ENCODE peak calls at places on chromosomes 2 and 18, in four cellular contexts. F, S, J and C are unnamed samples.

GRCh38 chr2:181461056-181461630 is 4.0 kb downstream of the ITGA4 start:
- DNase-seq in S (no peak), F (peak; percentile 15), J (no peak), C (no peak)

GRCh38 chr2:19059076-19059475 is 299.3 kb downstream of the OSR1 start:
- DNase-seq in J (no peak), F (no peak), S (no peak), C (no peak)

GRCh38 chr2:202278036-202278760 is 12.6 kb downstream of the NOP58 start:
- DNase-seq in F (no peak), S (no peak), J (no peak), C (no peak)

GRCh38 chr2:128781166-128781887 is 462.7 kb upstream of the HS6ST1 start:
- DNase-seq in S (no peak), F (no peak), J (no peak), C (no peak)

GRCh38 chr2:37342636-37343211 is 1.7 kb upstream of the QPCT start:
- DNase-seq in S (no peak), F (no peak), J (no peak), C (peak; percentile 40)

GRCh38 chr2:73897240-73897583 is 4.4 kb downstream of the ACTG2 start:
- DNase-seq in J (no peak), F (no peak), S (no peak), C (no peak)

GRCh38 chr2:158405341-158405740 is 51.2 kb downstream of the CCDC148 start:
- DNase-seq in S (no peak), J (no peak), F (no peak), C (no peak)

GRCh38 chr2:222572264-222572721 is 83.6 kb downstream of the FARSB start:
- DNase-seq in S (no peak), F (no peak), J (no peak), C (no peak)

GRCh38 chr2:169095631-169096105 is 26.3 kb downstream of the DHRS9 start:
- DNase-seq in F (no peak), S (no peak), J (no peak), C (no peak)

GRCh38 chr2:5908030-5908429 is 215.8 kb downstream of the SOX11 start:
- DNase-seq in J (no peak), F (no peak), S (no peak), C (no peak)

GRCh38 chr2:105806994-105807393 is 62.3 kb downstream of the NCK2 start:
- DNase-seq in F (no peak), S (no peak), J (no peak), C (no peak)

GRCh38 chr2:178413472-178414265 is 37.3 kb downstream of the PRKRA start:
- DNase-seq in F (peak; percentile 81), S (peak; percentile 78), J (peak; percentile 75), C (peak; percentile 71)

GRCh38 chr2:109351164-109351756 is 222.3 kb downstream of the SH3RF3 start:
- DNase-seq in F (no peak), S (peak; percentile 70), J (no peak), C (no peak)

GRCh38 chr2:123419976-123420375 is 605.1 kb upstream of the CNTNAP5 start:
- DNase-seq in J (no peak), F (no peak), S (no peak), C (no peak)

GRCh38 chr2:33034784-33035183 is 88.0 kb downstream of the LTBP1 start:
- DNase-seq in S (no peak), J (no peak), F (no peak), C (no peak)

GRCh38 chr18:25420091-25420490 is 68.1 kb upstream of the ZNF521 start:
- DNase-seq in S (no peak), F (no peak), J (no peak), C (no peak)

GRCh38 chr2:105522645-105523044 is 123.8 kb upstream of the FHL2 start:
- DNase-seq in S (no peak), J (no peak), F (no peak), C (no peak)

GRCh38 chr2:127051116-127051779 is 55.7 kb downstream of the BIN1 start:
- DNase-seq in S (peak; percentile 14), J (no peak), F (peak; percentile 48), C (peak; percentile 4)

GRCh38 chr2:6109801-6110200 is 417.6 kb downstream of the SOX11 start:
- DNase-seq in J (no peak), S (no peak), F (no peak), C (no peak)

GRCh38 chr2:239238839-239239606 is 161.8 kb downstream of the HDAC4 start:
- DNase-seq in F (no peak), S (no peak), J (no peak), C (no peak)

GRCh38 chr18:13605901-13606300 is 120.5 kb downstream of the FAM210A start:
- DNase-seq in S (no peak), F (no peak), J (no peak), C (no peak)